ENCODE peak calls at places on chromosomes 7 and 10, in eight cellular contexts. X is spleen, P is HCT116, W is IMR-90, G is sigmoid colon, D is stomach, E is H54, K is GM12892. T is an unnamed sample.
A peak's percentile ranks its signal among the peaks of the same experiment; 100 is the strongest.

GRCh38 chr7:121126801-121127534 is 138.5 kb downstream of the CPED1 start:
- DNase-seq in X (no peak), P (peak; percentile 51), W (peak; percentile 27), G (no peak), D (no peak), E (no peak), K (no peak), T (peak; percentile 3)

GRCh38 chr7:34445653-34446052 is 212.4 kb upstream of the NPSR1 start:
- DNase-seq in X (no peak), P (no peak), W (no peak), G (no peak), D (no peak), E (no peak), K (no peak), T (no peak)

GRCh38 chr7:8277394-8277982 is 15.5 kb upstream of the ICA1 start:
- DNase-seq in X (no peak), P (no peak), W (no peak), G (no peak), D (peak; percentile 34), E (no peak), K (no peak), T (peak; percentile 23)

GRCh38 chr10:52623761-52624160 is 148.8 kb downstream of the MBL2 start:
- DNase-seq in X (no peak), P (no peak), W (peak; percentile 21), G (no peak), D (no peak), E (no peak), K (no peak), T (no peak)

GRCh38 chr10:32226624-32227023 is 120.3 kb downstream of the EPC1 start:
- DNase-seq in X (no peak), P (no peak), W (no peak), G (no peak), D (no peak), E (no peak), K (no peak), T (no peak)

GRCh38 chr10:107686095-107686494 is 521.6 kb upstream of the SORCS1 start:
- DNase-seq in X (peak; percentile 76), P (no peak), W (no peak), G (no peak), D (no peak), E (no peak), K (no peak), T (no peak)

GRCh38 chr7:131341690-131342089 is 14.0 kb downstream of the MKLN1 start:
- DNase-seq in X (no peak), P (no peak), W (no peak), G (no peak), D (no peak), E (no peak), K (no peak), T (no peak)

GRCh38 chr10:48612241-48612943 is 7.5 kb upstream of the ARHGAP22 start:
- DNase-seq in X (no peak), P (no peak), W (peak; percentile 38), G (no peak), D (no peak), E (peak; percentile 31), K (no peak), T (no peak)

GRCh38 chr7:116864084-116864483 is 1.7 kb downstream of the CAPZA2 start:
- DNase-seq in X (no peak), P (no peak), W (no peak), G (no peak), D (no peak), E (no peak), K (no peak), T (peak; percentile 64)

GRCh38 chr7:116859323-116859722 is 3.1 kb upstream of the CAPZA2 start:
- DNase-seq in X (no peak), P (no peak), W (peak; percentile 87), G (no peak), D (no peak), E (no peak), K (no peak), T (no peak)

GRCh38 chr7:116861717-116862116 is 670 bp upstream of the CAPZA2 start:
- DNase-seq in X (no peak), P (no peak), W (no peak), G (no peak), D (no peak), E (no peak), K (no peak), T (no peak)

GRCh38 chr7:116863168-116863670 is 832 bp downstream of the CAPZA2 start:
- DNase-seq in X (peak; percentile 83), P (no peak), W (peak; percentile 21), G (no peak), D (no peak), E (no peak), K (peak; percentile 21), T (peak; percentile 60)

GRCh38 chr7:116862234-116863167 is at the start of gene CAPZA2:
- DNase-seq in X (peak; percentile 99), P (peak; percentile 75), W (peak; percentile 85), G (peak; percentile 96), D (peak; percentile 96), E (peak; percentile 90), K (peak; percentile 94), T (peak; percentile 98)
- TF ChIP-seq POLR2A in X (no peak), P (peak; percentile 94), W (peak; percentile 90), G (peak; percentile 67), D (peak; percentile 29), E (peak; percentile 83), K (peak; percentile 87), T (peak; percentile 87)

GRCh38 chr7:6271091-6271658 is 1.2 kb downstream of the CYTH3 start:
- DNase-seq in X (peak; percentile 80), P (no peak), W (peak; percentile 39), G (peak; percentile 83), D (peak; percentile 55), E (peak; percentile 84), K (no peak), T (peak; percentile 56)

GRCh38 chr7:6271694-6272371 is 591 bp downstream of the CYTH3 start:
- DNase-seq in X (peak; percentile 88), P (no peak), W (no peak), G (peak; percentile 72), D (peak; percentile 26), E (no peak), K (peak; percentile 34), T (peak; percentile 27)

GRCh38 chr7:6273917-6274630 is 1.6 kb upstream of the CYTH3 start:
- DNase-seq in X (peak; percentile 41), P (no peak), W (no peak), G (no peak), D (no peak), E (no peak), K (no peak), T (no peak)

GRCh38 chr7:6273380-6273837 is 985 bp upstream of the CYTH3 start:
- DNase-seq in X (no peak), P (no peak), W (no peak), G (no peak), D (no peak), E (no peak), K (no peak), T (no peak)

DNA sequence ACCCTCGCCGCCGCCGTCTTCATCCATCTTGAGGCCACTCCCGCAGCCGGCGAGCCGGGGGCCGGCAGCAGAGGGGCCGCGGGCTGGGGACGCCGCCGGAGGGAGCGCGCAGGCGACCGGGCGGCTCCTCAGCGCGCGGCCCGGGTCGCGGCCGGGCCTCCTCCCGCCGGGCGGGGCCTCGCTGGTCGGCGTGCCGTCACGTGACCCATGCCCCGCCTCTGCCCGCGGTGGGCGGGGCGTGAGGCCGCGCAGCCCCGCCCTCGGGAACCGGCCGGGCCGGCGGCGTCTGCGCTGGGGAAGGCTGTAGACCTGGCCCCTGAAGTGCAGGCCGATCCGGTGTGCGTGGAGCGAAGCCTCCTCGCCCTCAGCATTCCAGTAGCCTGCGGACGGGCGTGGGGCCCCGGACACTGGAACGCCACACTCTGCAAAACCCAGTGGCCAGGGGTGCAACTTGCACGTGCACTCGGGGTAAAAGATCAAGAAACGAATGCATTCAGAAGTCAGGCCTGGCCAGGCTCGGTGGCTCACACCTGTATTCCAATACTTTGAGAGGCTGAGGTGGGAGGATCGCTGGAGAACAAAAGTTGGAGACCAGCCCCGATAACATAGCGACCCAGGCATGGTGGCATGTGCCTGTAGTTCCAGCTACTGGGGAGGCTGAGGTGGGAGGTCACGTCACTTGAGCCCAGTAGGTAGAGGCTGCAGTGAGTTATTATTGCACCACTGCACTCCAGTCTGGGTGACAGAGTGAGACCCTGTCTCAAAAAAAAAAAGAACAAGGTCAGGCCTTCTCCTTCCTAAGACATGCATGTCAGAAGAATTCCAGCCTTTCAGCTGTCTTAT is at the start of gene CYTH3:
- DNase-seq in X (peak; percentile 96), P (no peak), W (peak; percentile 71), G (peak; percentile 88), D (peak; percentile 87), E (peak; percentile 98), K (peak; percentile 97), T (peak; percentile 87)
- TF ChIP-seq POLR2A in X (no peak), P (peak; percentile 74), W (no peak), G (no peak), D (no peak), E (peak; percentile 92), K (peak; percentile 63), T (peak; percentile 60)

DNA sequence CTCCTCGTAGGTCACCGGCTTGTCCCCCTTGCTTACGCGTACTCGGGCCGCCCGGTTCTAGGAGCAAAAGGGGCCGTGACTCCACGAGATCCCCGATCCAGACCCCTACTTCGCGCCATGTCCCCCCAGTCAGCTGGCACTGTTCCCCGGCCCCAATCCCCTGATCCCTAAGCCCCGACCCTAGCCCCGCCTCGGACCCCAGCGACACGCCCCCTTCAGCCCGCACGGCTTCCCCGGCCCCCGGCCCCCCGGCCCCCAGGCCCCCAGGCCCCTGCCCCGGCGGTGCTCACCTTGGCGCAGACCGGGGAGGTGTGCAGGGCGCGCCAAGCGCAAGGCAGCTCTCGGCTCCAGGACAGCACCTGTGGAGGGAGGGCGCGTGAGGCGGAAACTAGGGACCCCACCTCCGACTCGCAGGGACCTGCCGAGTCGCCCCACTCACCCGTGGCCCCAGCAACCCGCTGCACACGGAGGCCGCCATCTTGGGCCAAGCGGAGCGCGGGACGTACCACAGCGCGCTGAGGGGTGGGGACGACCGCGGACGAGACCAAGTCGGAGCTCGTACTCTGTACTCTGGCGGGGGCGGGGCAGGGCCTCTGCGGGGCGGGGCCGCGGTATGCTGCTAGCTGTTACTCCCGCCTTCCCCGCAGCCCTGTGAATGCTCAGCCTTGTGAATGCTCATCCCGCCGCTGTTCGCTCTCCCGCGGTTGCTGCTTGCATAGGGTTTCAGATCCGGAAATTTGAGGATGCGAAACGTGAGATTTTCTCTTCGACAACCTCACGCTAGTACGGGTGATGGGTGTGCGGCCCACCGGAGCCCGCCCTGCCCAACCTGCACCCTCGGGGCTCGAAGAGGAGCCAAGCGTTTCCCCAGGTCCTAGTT is at the start of gene MRPS24:
- DNase-seq in X (peak; percentile 99), P (peak; percentile 83), W (peak; percentile 95), G (peak; percentile 97), D (peak; percentile 97), E (peak; percentile 98), K (peak; percentile 89), T (peak; percentile 97)
- TF ChIP-seq POLR2A in X (peak; percentile 11), P (peak; percentile 80), W (peak; percentile 92), G (peak; percentile 11), D (no peak), E (peak; percentile 98), K (peak; percentile 95), T (peak; percentile 44)

GRCh38 chr7:100873599-100874299 is 1.2 kb upstream of the SRRT start:
- DNase-seq in X (no peak), P (no peak), W (no peak), G (no peak), D (no peak), E (no peak), K (no peak), T (no peak)

GRCh38 chr7:100878013-100878412 is 3.1 kb downstream of the SRRT start:
- DNase-seq in X (no peak), P (no peak), W (no peak), G (no peak), D (no peak), E (no peak), K (no peak), T (no peak)

GRCh38 chr7:100875356-100875751 is 451 bp downstream of the SRRT start:
- DNase-seq in X (no peak), P (no peak), W (no peak), G (peak; percentile 82), D (no peak), E (no peak), K (no peak), T (peak; percentile 69)

GRCh38 chr7:100874300-100874576 is 665 bp upstream of the SRRT start:
- DNase-seq in X (no peak), P (no peak), W (no peak), G (no peak), D (no peak), E (no peak), K (no peak), T (no peak)

GRCh38 chr7:100874577-100875355 is at the start of gene SRRT:
- DNase-seq in X (peak; percentile 99), P (peak; percentile 96), W (peak; percentile 97), G (peak; percentile 99), D (peak; percentile 99), E (peak; percentile 86), K (peak; percentile 98), T (peak; percentile 100)
- TF ChIP-seq POLR2A in X (peak; percentile 76), P (peak; percentile 79), W (peak; percentile 93), G (peak; percentile 97), D (peak; percentile 90), E (peak; percentile 84), K (peak; percentile 91), T (peak; percentile 99)